ENCODE peak calls at places on chromosomes 16 and 17, in nine cellular contexts. V is HT1080; T is hepatic stellate cell; R is stimulated activated CD4-positive, alpha-beta T cell treated with anti-CD3 and anti-CD28 coated beads, Interleukin-2, amount 100 ng/mL, for 48 hours; Q is naive B cell; K is T-helper 1 cell; Y is activated CD4-positive, alpha-beta T cell treated with anti-CD3 and anti-CD28 coated beads, Interleukin-2, amount 10 ng/mL, durations not matched to agents 7 days and 5 days; Z is stimulated activated naive B cell treated with anti-CD40 and anti-IgM and Interleukin-4, amounts not matched to agents 10 μg/mL and 1 μg/mL and 100 μg/mL, for 72 hours; D is fibroblast of mammary gland. I is an unnamed sample.

GRCh38 chr16:75114179-75114945 is 2.2 kb downstream of the LDHD start:
- DNase-seq in T (no peak), R (no peak), D (no peak), Z (no peak), Q (no peak), K (no peak), V (no peak), Y (no peak), I (no peak)

GRCh38 chr16:1745181-1745899 is 26.0 kb downstream of the NME3 start:
- DNase-seq in Z (no peak), R (no peak), Q (no peak), D (peak), V (peak), Y (no peak), T (peak), K (no peak), I (no peak)

GRCh38 chr17:81365148-81365600 is 30.1 kb upstream of the BAHCC1 start:
- DNase-seq in D (peak), V (no peak), T (no peak), K (no peak), Q (no peak), Y (no peak), R (no peak), Z (no peak), I (peak)

GRCh38 chr16:3317315-3317999 is 12.2 kb downstream of the ZNF75A start:
- DNase-seq in Y (no peak), Q (no peak), K (peak), R (no peak), Z (no peak), T (no peak), D (peak), V (peak), I (no peak)

GRCh38 chr17:6110088-6110487 is 39.9 kb downstream of the WSCD1 start:
- DNase-seq in R (no peak), Z (peak), T (no peak), V (no peak), D (no peak), K (no peak), Y (no peak), Q (no peak), I (no peak)

GRCh38 chr16:81530296-81530721 is 85.7 kb downstream of the CMIP start:
- DNase-seq in Z (no peak), V (no peak), R (no peak), Q (no peak), K (no peak), D (no peak), Y (no peak), T (no peak), I (no peak)

GRCh38 chr16:16021988-16022682 is 72.7 kb downstream of the ABCC1 start:
- DNase-seq in K (no peak), Z (no peak), V (peak), Q (no peak), Y (no peak), D (peak), R (no peak), T (peak), I (peak)

GRCh38 chr17:46002311-46002972 is 3.4 kb downstream of the STH start:
- DNase-seq in D (peak), K (peak), Q (peak), Y (peak), V (peak), T (peak), Z (peak), R (peak), I (peak)

GRCh38 chr17:73823684-73824083 is 179.4 kb upstream of the SDK2 start:
- DNase-seq in K (no peak), Z (no peak), Q (no peak), V (no peak), D (no peak), T (no peak), Y (no peak), R (no peak), I (no peak)

GRCh38 chr16:11024333-11025053 is 80.1 kb downstream of the CLEC16A start:
- DNase-seq in Y (no peak), T (no peak), Z (no peak), R (no peak), D (peak), V (no peak), Q (no peak), K (no peak), I (no peak)

GRCh38 chr17:56756536-56756935 is 77.2 kb downstream of the C17orf67 start:
- DNase-seq in K (no peak), R (no peak), D (peak), Q (no peak), Y (no peak), Z (no peak), T (peak), V (peak), I (peak)

GRCh38 chr16:86978445-86979030 is 338.7 kb downstream of the C16orf95 start:
- DNase-seq in Y (no peak), R (no peak), K (no peak), D (no peak), T (no peak), V (no peak), Q (no peak), Z (no peak), I (no peak)

GRCh38 chr16:76956801-76957200 is 234.2 kb upstream of the MON1B start:
- DNase-seq in T (no peak), Y (no peak), V (no peak), R (no peak), K (no peak), Q (no peak), Z (no peak), D (no peak), I (no peak)

GRCh38 chr17:20930065-20930760 is 112.6 kb downstream of the USP22 start:
- DNase-seq in Y (no peak), D (peak), K (no peak), R (no peak), V (no peak), Z (no peak), Q (no peak), T (no peak), I (peak)

GRCh38 chr16:87929986-87930385 is 6.3 kb downstream of the CA5A start:
- DNase-seq in Y (no peak), V (no peak), R (no peak), T (no peak), Z (no peak), Q (no peak), D (no peak), K (no peak), I (no peak)

GRCh38 chr16:86261379-86261778 is 248.9 kb upstream of the FOXF1 start:
- DNase-seq in T (no peak), Z (no peak), Q (no peak), K (no peak), R (no peak), Y (no peak), D (peak), V (peak), I (no peak)